ENCODE peak calls at places on chromosomes 12 and 14, in ten cellular contexts. One of them, this sample, is unnamed.

GRCh38 chr14:99515301-99516155 is 34.3 kb downstream of the CCNK start:
- DNase-seq in dorsolateral prefrontal cortex: no peak
- DNase-seq in endothelial cell: no peak
- DNase-seq in MCF 10A: no peak
- DNase-seq in heart right ventricle: no peak
- DNase-seq in A549: no peak
- DNase-seq in fibroblast of mammary gland: no peak
- DNase-seq in HCT116: no peak
- DNase-seq in right lobe of liver: peak
- DNase-seq in neural progenitor cell: no peak
- DNase-seq in this sample: no peak

GRCh38 chr12:53065975-53066593 is 13.1 kb downstream of the SPRYD3 start:
- DNase-seq in dorsolateral prefrontal cortex: peak
- DNase-seq in fibroblast of mammary gland: peak
- DNase-seq in HCT116: peak
- DNase-seq in neural progenitor cell: peak
- DNase-seq in MCF 10A: peak
- DNase-seq in A549: peak
- DNase-seq in heart right ventricle: peak
- DNase-seq in right lobe of liver: no peak
- DNase-seq in endothelial cell: peak
- DNase-seq in this sample: peak

GRCh38 chr14:63952053-63952932 is 99.5 kb downstream of the SYNE2 start:
- DNase-seq in right lobe of liver: no peak
- DNase-seq in MCF 10A: no peak
- DNase-seq in heart right ventricle: no peak
- DNase-seq in dorsolateral prefrontal cortex: no peak
- DNase-seq in neural progenitor cell: no peak
- DNase-seq in fibroblast of mammary gland: no peak
- DNase-seq in HCT116: no peak
- DNase-seq in endothelial cell: no peak
- DNase-seq in A549: no peak
- DNase-seq in this sample: no peak

GRCh38 chr12:116707751-116708150 is 30.1 kb downstream of the SPRING1 start:
- DNase-seq in right lobe of liver: no peak
- DNase-seq in heart right ventricle: no peak
- DNase-seq in MCF 10A: no peak
- DNase-seq in dorsolateral prefrontal cortex: no peak
- DNase-seq in A549: no peak
- DNase-seq in neural progenitor cell: no peak
- DNase-seq in endothelial cell: no peak
- DNase-seq in fibroblast of mammary gland: no peak
- DNase-seq in HCT116: no peak
- DNase-seq in this sample: no peak

GRCh38 chr14:92690171-92691011 is 58.0 kb downstream of the LGMN start:
- DNase-seq in MCF 10A: peak
- DNase-seq in HCT116: peak
- DNase-seq in endothelial cell: peak
- DNase-seq in heart right ventricle: no peak
- DNase-seq in right lobe of liver: peak
- DNase-seq in neural progenitor cell: no peak
- DNase-seq in dorsolateral prefrontal cortex: no peak
- DNase-seq in fibroblast of mammary gland: peak
- DNase-seq in A549: peak
- DNase-seq in this sample: peak

GRCh38 chr12:116642683-116643082 is 83.5 kb downstream of the MAP1LC3B2 start:
- DNase-seq in fibroblast of mammary gland: peak
- DNase-seq in HCT116: no peak
- DNase-seq in dorsolateral prefrontal cortex: no peak
- DNase-seq in heart right ventricle: no peak
- DNase-seq in A549: no peak
- DNase-seq in right lobe of liver: no peak
- DNase-seq in MCF 10A: no peak
- DNase-seq in neural progenitor cell: no peak
- DNase-seq in endothelial cell: no peak
- DNase-seq in this sample: no peak

GRCh38 chr12:26281320-26281719 is 85.9 kb downstream of the SSPN start:
- DNase-seq in fibroblast of mammary gland: peak
- DNase-seq in heart right ventricle: no peak
- DNase-seq in endothelial cell: no peak
- DNase-seq in MCF 10A: no peak
- DNase-seq in HCT116: no peak
- DNase-seq in right lobe of liver: no peak
- DNase-seq in A549: no peak
- DNase-seq in neural progenitor cell: no peak
- DNase-seq in dorsolateral prefrontal cortex: no peak
- DNase-seq in this sample: no peak

GRCh38 chr12:10241781-10242180 is 29.1 kb downstream of the GABARAPL1 start:
- DNase-seq in fibroblast of mammary gland: no peak
- DNase-seq in A549: no peak
- DNase-seq in neural progenitor cell: no peak
- DNase-seq in endothelial cell: no peak
- DNase-seq in dorsolateral prefrontal cortex: no peak
- DNase-seq in heart right ventricle: no peak
- DNase-seq in HCT116: no peak
- DNase-seq in right lobe of liver: no peak
- DNase-seq in MCF 10A: no peak
- DNase-seq in this sample: no peak

GRCh38 chr12:46266382-46266791 is 2.5 kb downstream of the SLC38A1 start:
- DNase-seq in right lobe of liver: no peak
- DNase-seq in HCT116: no peak
- DNase-seq in MCF 10A: peak
- DNase-seq in fibroblast of mammary gland: peak
- DNase-seq in A549: peak
- DNase-seq in neural progenitor cell: peak
- DNase-seq in endothelial cell: no peak
- DNase-seq in heart right ventricle: no peak
- DNase-seq in dorsolateral prefrontal cortex: no peak
- DNase-seq in this sample: peak

GRCh38 chr14:24780278-24780677 is 146.3 kb upstream of the GZMB start:
- DNase-seq in heart right ventricle: no peak
- DNase-seq in HCT116: no peak
- DNase-seq in neural progenitor cell: no peak
- DNase-seq in MCF 10A: no peak
- DNase-seq in fibroblast of mammary gland: no peak
- DNase-seq in dorsolateral prefrontal cortex: no peak
- DNase-seq in endothelial cell: no peak
- DNase-seq in right lobe of liver: no peak
- DNase-seq in A549: no peak
- DNase-seq in this sample: no peak

GRCh38 chr14:77838756-77839565 is 39.1 kb downstream of the ADCK1 start:
- DNase-seq in dorsolateral prefrontal cortex: no peak
- DNase-seq in neural progenitor cell: no peak
- DNase-seq in HCT116: no peak
- DNase-seq in endothelial cell: no peak
- DNase-seq in heart right ventricle: no peak
- DNase-seq in A549: no peak
- DNase-seq in fibroblast of mammary gland: no peak
- DNase-seq in right lobe of liver: no peak
- DNase-seq in MCF 10A: no peak
- DNase-seq in this sample: no peak

GRCh38 chr12:12319501-12320322 is 30.3 kb downstream of the MANSC1 start:
- DNase-seq in MCF 10A: no peak
- DNase-seq in endothelial cell: no peak
- DNase-seq in heart right ventricle: no peak
- DNase-seq in HCT116: no peak
- DNase-seq in dorsolateral prefrontal cortex: no peak
- DNase-seq in right lobe of liver: no peak
- DNase-seq in fibroblast of mammary gland: peak
- DNase-seq in neural progenitor cell: no peak
- DNase-seq in A549: no peak
- DNase-seq in this sample: no peak

GRCh38 chr12:54053625-54054441 is at the start of gene HOXC4:
- DNase-seq in endothelial cell: no peak
- DNase-seq in HCT116: no peak
- DNase-seq in right lobe of liver: no peak
- DNase-seq in dorsolateral prefrontal cortex: no peak
- DNase-seq in fibroblast of mammary gland: peak
- DNase-seq in heart right ventricle: no peak
- DNase-seq in A549: peak
- DNase-seq in neural progenitor cell: no peak
- DNase-seq in MCF 10A: no peak
- DNase-seq in this sample: no peak

GRCh38 chr14:60331201-60332045 is 82.4 kb downstream of the PPM1A start:
- DNase-seq in heart right ventricle: peak
- DNase-seq in fibroblast of mammary gland: peak
- DNase-seq in MCF 10A: peak
- DNase-seq in HCT116: peak
- DNase-seq in right lobe of liver: peak
- DNase-seq in neural progenitor cell: peak
- DNase-seq in A549: peak
- DNase-seq in endothelial cell: peak
- DNase-seq in dorsolateral prefrontal cortex: peak
- DNase-seq in this sample: peak

GRCh38 chr14:60326274-60326673 is 77.3 kb downstream of the PPM1A start:
- DNase-seq in HCT116: no peak
- DNase-seq in neural progenitor cell: no peak
- DNase-seq in right lobe of liver: no peak
- DNase-seq in heart right ventricle: no peak
- DNase-seq in MCF 10A: no peak
- DNase-seq in A549: no peak
- DNase-seq in endothelial cell: no peak
- DNase-seq in fibroblast of mammary gland: no peak
- DNase-seq in dorsolateral prefrontal cortex: no peak
- DNase-seq in this sample: no peak

GRCh38 chr14:60324837-60325236 is 75.8 kb downstream of the PPM1A start:
- DNase-seq in endothelial cell: no peak
- DNase-seq in fibroblast of mammary gland: no peak
- DNase-seq in neural progenitor cell: no peak
- DNase-seq in right lobe of liver: no peak
- DNase-seq in dorsolateral prefrontal cortex: no peak
- DNase-seq in A549: no peak
- DNase-seq in heart right ventricle: no peak
- DNase-seq in HCT116: no peak
- DNase-seq in MCF 10A: no peak
- DNase-seq in this sample: no peak

GRCh38 chr14:60328588-60328987 is 79.6 kb downstream of the PPM1A start:
- DNase-seq in heart right ventricle: no peak
- DNase-seq in MCF 10A: no peak
- DNase-seq in right lobe of liver: no peak
- DNase-seq in fibroblast of mammary gland: no peak
- DNase-seq in HCT116: no peak
- DNase-seq in A549: no peak
- DNase-seq in endothelial cell: no peak
- DNase-seq in neural progenitor cell: peak
- DNase-seq in dorsolateral prefrontal cortex: no peak
- DNase-seq in this sample: no peak

GRCh38 chr14:60327447-60328331 is 78.7 kb downstream of the PPM1A start:
- DNase-seq in heart right ventricle: peak
- DNase-seq in right lobe of liver: no peak
- DNase-seq in dorsolateral prefrontal cortex: peak
- DNase-seq in neural progenitor cell: peak
- DNase-seq in endothelial cell: peak
- DNase-seq in HCT116: no peak
- DNase-seq in A549: no peak
- DNase-seq in fibroblast of mammary gland: peak
- DNase-seq in MCF 10A: no peak
- DNase-seq in this sample: peak
- TF ChIP-seq CTCF in heart right ventricle: peak
- TF ChIP-seq CTCF in right lobe of liver: no peak
- TF ChIP-seq CTCF in dorsolateral prefrontal cortex: no peak
- TF ChIP-seq CTCF in neural progenitor cell: peak
- TF ChIP-seq CTCF in endothelial cell: no peak
- TF ChIP-seq CTCF in HCT116: no peak
- TF ChIP-seq CTCF in A549: peak
- TF ChIP-seq CTCF in fibroblast of mammary gland: no peak
- TF ChIP-seq CTCF in MCF 10A: no peak
- TF ChIP-seq CTCF in this sample: no peak

GRCh38 chr12:94140556-94140955 is 7.8 kb upstream of the PLXNC1 start:
- DNase-seq in A549: no peak
- DNase-seq in MCF 10A: peak
- DNase-seq in neural progenitor cell: peak
- DNase-seq in dorsolateral prefrontal cortex: no peak
- DNase-seq in endothelial cell: peak
- DNase-seq in fibroblast of mammary gland: peak
- DNase-seq in heart right ventricle: peak
- DNase-seq in HCT116: peak
- DNase-seq in right lobe of liver: peak
- DNase-seq in this sample: no peak
- TF ChIP-seq CTCF in A549: peak
- TF ChIP-seq CTCF in MCF 10A: no peak
- TF ChIP-seq CTCF in neural progenitor cell: peak
- TF ChIP-seq CTCF in dorsolateral prefrontal cortex: no peak
- TF ChIP-seq CTCF in endothelial cell: no peak
- TF ChIP-seq CTCF in fibroblast of mammary gland: peak
- TF ChIP-seq CTCF in heart right ventricle: peak
- TF ChIP-seq CTCF in HCT116: peak
- TF ChIP-seq CTCF in right lobe of liver: peak
- TF ChIP-seq CTCF in this sample: no peak

DNA sequence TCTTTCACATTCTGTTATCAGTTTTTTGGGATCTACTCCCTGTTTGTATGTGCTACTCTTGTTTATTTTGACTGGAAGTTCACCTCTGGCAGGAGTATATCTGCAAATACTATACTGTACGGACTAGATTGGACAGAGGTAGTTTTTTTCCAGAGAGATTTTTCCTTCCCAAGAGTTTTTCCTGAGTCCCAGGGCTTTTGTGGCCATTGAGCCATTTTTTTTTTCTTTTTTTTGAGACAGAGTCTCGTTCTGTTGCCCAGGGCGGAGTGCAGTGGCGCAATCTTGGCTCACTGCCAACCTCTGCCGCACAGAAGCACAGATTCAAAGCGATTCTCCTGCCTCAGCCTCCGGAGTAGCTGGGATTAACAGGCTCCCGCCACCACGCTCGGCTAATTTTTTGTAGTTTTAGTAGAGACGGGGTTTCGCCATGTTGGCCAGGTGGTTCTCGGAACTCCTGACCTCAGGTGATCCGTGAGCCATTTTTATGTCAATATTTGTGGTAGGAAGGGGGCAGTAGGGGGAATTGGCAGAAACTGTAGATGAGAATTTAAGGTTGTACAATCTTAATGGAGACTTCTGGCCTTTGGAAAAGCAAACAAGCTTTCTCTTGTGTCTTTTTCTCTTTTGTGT is 19.4 kb downstream of the KTN1 start:
- DNase-seq in fibroblast of mammary gland: no peak
- DNase-seq in HCT116: peak
- DNase-seq in MCF 10A: peak
- DNase-seq in neural progenitor cell: no peak
- DNase-seq in right lobe of liver: peak
- DNase-seq in endothelial cell: no peak
- DNase-seq in dorsolateral prefrontal cortex: no peak
- DNase-seq in heart right ventricle: peak
- DNase-seq in A549: no peak
- DNase-seq in this sample: peak
- TF ChIP-seq CTCF in fibroblast of mammary gland: no peak
- TF ChIP-seq CTCF in HCT116: no peak
- TF ChIP-seq CTCF in MCF 10A: no peak
- TF ChIP-seq CTCF in neural progenitor cell: no peak
- TF ChIP-seq CTCF in right lobe of liver: no peak
- TF ChIP-seq CTCF in endothelial cell: no peak
- TF ChIP-seq CTCF in dorsolateral prefrontal cortex: no peak
- TF ChIP-seq CTCF in heart right ventricle: no peak
- TF ChIP-seq CTCF in A549: no peak
- TF ChIP-seq CTCF in this sample: no peak

DNA sequence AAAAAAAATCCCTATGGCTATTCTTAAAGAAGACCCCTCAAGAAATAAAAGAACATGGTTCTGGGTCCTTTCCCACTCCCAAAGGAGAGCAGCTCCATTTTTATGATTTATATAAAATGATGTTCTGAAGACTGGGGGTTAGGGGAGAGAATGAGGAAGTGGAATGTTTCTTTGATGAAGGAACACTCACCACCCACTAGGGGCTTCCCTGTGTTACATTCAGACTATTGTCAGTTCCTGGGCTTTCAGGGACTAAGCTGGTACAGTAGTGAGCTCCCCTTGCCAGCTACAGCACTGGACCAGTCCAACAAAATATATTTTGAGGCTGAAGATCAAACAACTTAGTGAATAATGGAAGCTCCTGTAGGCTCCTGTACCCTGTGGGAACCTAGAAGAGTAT is 98.9 kb downstream of the HMGA2 start:
- DNase-seq in heart right ventricle: no peak
- DNase-seq in A549: no peak
- DNase-seq in dorsolateral prefrontal cortex: no peak
- DNase-seq in fibroblast of mammary gland: no peak
- DNase-seq in endothelial cell: no peak
- DNase-seq in MCF 10A: no peak
- DNase-seq in HCT116: no peak
- DNase-seq in right lobe of liver: no peak
- DNase-seq in neural progenitor cell: no peak
- DNase-seq in this sample: no peak
- TF ChIP-seq CTCF in heart right ventricle: no peak
- TF ChIP-seq CTCF in A549: no peak
- TF ChIP-seq CTCF in dorsolateral prefrontal cortex: no peak
- TF ChIP-seq CTCF in fibroblast of mammary gland: peak
- TF ChIP-seq CTCF in endothelial cell: no peak
- TF ChIP-seq CTCF in MCF 10A: no peak
- TF ChIP-seq CTCF in HCT116: no peak
- TF ChIP-seq CTCF in right lobe of liver: no peak
- TF ChIP-seq CTCF in neural progenitor cell: peak
- TF ChIP-seq CTCF in this sample: no peak

This sample was measured in Calu3.